ENCODE peak calls at places on chromosomes 16 and 17, in eight cellular contexts. P is C1 segment of cervical spinal cord; K is activated CD8-positive, alpha-beta T cell treated with anti-CD3 and anti-CD28 coated beads for 36 hours; U is iris pigment epithelial cell; Y is EL; A is NCI-H460; R is HS-5; X is NT2/D1. B is an unnamed sample.

GRCh38 chr16:19765860-19766553 is 47.9 kb downstream of the IQCK start:
- DNase-seq in P (peak; percentile 69), K (no peak), U (no peak), Y (no peak), A (no peak), R (no peak), X (no peak), B (no peak)

GRCh38 chr17:73493212-73493814 is 150.9 kb downstream of the SDK2 start:
- DNase-seq in P (no peak), K (no peak), U (no peak), Y (no peak), A (no peak), R (no peak), X (peak; percentile 57), B (no peak)

GRCh38 chr16:2149630-2150417 is 1.4 kb downstream of the RAB26 start:
- DNase-seq in P (no peak), K (peak; percentile 19), U (no peak), Y (peak; percentile 42), A (no peak), R (no peak), X (no peak), B (peak; percentile 36)

GRCh38 chr17:8477653-8478441 is 42.2 kb downstream of the NDEL1 start:
- DNase-seq in P (no peak), K (no peak), U (no peak), Y (no peak), A (no peak), R (no peak), X (no peak), B (no peak)

GRCh38 chr17:13362341-13363122 is 239.2 kb downstream of the HS3ST3A1 start:
- DNase-seq in P (no peak), K (no peak), U (peak; percentile 36), Y (peak; percentile 81), A (no peak), R (peak; percentile 42), X (no peak), B (peak; percentile 83)

GRCh38 chr17:44655983-44656700 is at the start of gene MEIOC:
- DNase-seq in P (no peak), K (peak; percentile 46), U (peak; percentile 6), Y (peak; percentile 36), A (no peak), R (no peak), X (peak; percentile 55), B (peak; percentile 38)

GRCh38 chr17:69796093-69796492 is 278.9 kb upstream of the KCNJ16 start:
- DNase-seq in P (no peak), K (no peak), U (no peak), Y (no peak), A (no peak), R (no peak), X (no peak), B (no peak)

GRCh38 chr16:87850009-87851006 is 19.0 kb downstream of the SLC7A5 start:
- DNase-seq in P (no peak), K (peak; percentile 81), U (peak; percentile 34), Y (peak; percentile 50), A (no peak), R (no peak), X (no peak), B (peak; percentile 62)

GRCh38 chr16:87959391-87959968 is 8.2 kb downstream of the BANP start:
- DNase-seq in P (no peak), K (peak; percentile 37), U (no peak), Y (no peak), A (no peak), R (no peak), X (no peak), B (no peak)

GRCh38 chr17:11598274-11599221 is at the start of gene DNAH9:
- DNase-seq in P (peak; percentile 50), K (peak; percentile 42), U (peak; percentile 63), Y (no peak), A (peak; percentile 46), R (no peak), X (peak; percentile 87), B (peak; percentile 12)

B was measured in foreskin fibroblast.